ENCODE peak calls at places on chromosomes 4 and X, in nine cellular contexts. D is AG04450; X is upper lobe of right lung; V is dorsolateral prefrontal cortex; L is body of pancreas; Y is CD8-positive, alpha-beta T cell; O is heart left ventricle; U is prostate gland; H is tibial artery. F is an unnamed sample.

GRCh38 chr4:67084801-67085200 is 460.5 kb downstream of the CENPC start:
- DNase-seq in O (no peak), D (no peak), V (no peak), H (no peak), U (no peak), Y (no peak), L (no peak), X (no peak), F (no peak)

GRCh38 chr4:17584502-17585213 is 7.7 kb downstream of the LAP3 start:
- DNase-seq in H (no peak), Y (no peak), X (no peak), V (no peak), D (no peak), L (no peak), U (no peak), O (no peak), F (no peak)

GRCh38 chrX:35351212-35351611 is 408.6 kb downstream of the FAM47B start:
- DNase-seq in X (no peak), U (no peak), Y (no peak), H (no peak), L (no peak), V (no peak), O (no peak), D (no peak), F (no peak)

GRCh38 chrX:44828008-44828605 is 15.7 kb upstream of the DUSP21 start:
- DNase-seq in V (no peak), D (peak; percentile 47), U (no peak), L (no peak), X (no peak), O (no peak), H (no peak), Y (no peak), F (no peak)

GRCh38 chrX:7330971-7331746 is 183.2 kb upstream of the PUDP start:
- DNase-seq in V (no peak), X (no peak), U (no peak), Y (no peak), O (no peak), D (no peak), L (no peak), H (peak; percentile 80), F (no peak)

GRCh38 chr4:85491527-85491926 is 16.6 kb downstream of the ARHGAP24 start:
- DNase-seq in H (no peak), X (no peak), O (no peak), Y (no peak), U (no peak), D (no peak), V (no peak), L (no peak), F (no peak)

GRCh38 chrX:51461053-51462050 is 35.0 kb downstream of the NUDT11 start:
- DNase-seq in X (no peak), D (peak; percentile 2), U (no peak), H (no peak), O (no peak), L (no peak), V (peak; percentile 20), Y (no peak), F (no peak)

GRCh38 chr4:112099701-112100289 is 45.5 kb upstream of the FAM241A start:
- DNase-seq in H (no peak), Y (no peak), V (no peak), U (no peak), X (no peak), L (no peak), D (peak; percentile 42), O (no peak), F (no peak)

GRCh38 chrX:130829526-130830515 is 73.2 kb downstream of the ENOX2 start:
- DNase-seq in V (no peak), U (no peak), O (no peak), L (no peak), Y (no peak), H (no peak), X (no peak), D (no peak), F (no peak)

GRCh38 chr4:75698162-75698962 is 25.2 kb upstream of the G3BP2 start:
- DNase-seq in D (no peak), O (no peak), U (no peak), Y (no peak), V (no peak), X (no peak), H (no peak), L (no peak), F (no peak)

GRCh38 chrX:108892501-108892900 is 156.1 kb upstream of the IRS4 start:
- DNase-seq in L (no peak), X (no peak), H (no peak), Y (no peak), V (no peak), O (no peak), U (no peak), D (no peak), F (no peak)

GRCh38 chr4:40579983-40580382 is 49.7 kb downstream of the RBM47 start:
- DNase-seq in H (no peak), D (peak; percentile 46), L (no peak), X (no peak), V (no peak), O (no peak), Y (no peak), U (no peak), F (no peak)

GRCh38 chr4:40575846-40576245 is 53.8 kb downstream of the RBM47 start:
- DNase-seq in V (no peak), O (no peak), D (no peak), X (no peak), Y (no peak), L (no peak), U (no peak), H (no peak), F (no peak)

GRCh38 chr4:40573593-40574311 is 55.9 kb downstream of the RBM47 start:
- DNase-seq in H (no peak), O (no peak), D (no peak), V (no peak), X (no peak), L (no peak), Y (no peak), U (no peak), F (no peak)

GRCh38 chr4:40577588-40578253 is 51.9 kb downstream of the RBM47 start:
- DNase-seq in Y (no peak), D (no peak), X (no peak), V (no peak), U (no peak), L (no peak), O (no peak), H (no peak), F (no peak)

DNA sequence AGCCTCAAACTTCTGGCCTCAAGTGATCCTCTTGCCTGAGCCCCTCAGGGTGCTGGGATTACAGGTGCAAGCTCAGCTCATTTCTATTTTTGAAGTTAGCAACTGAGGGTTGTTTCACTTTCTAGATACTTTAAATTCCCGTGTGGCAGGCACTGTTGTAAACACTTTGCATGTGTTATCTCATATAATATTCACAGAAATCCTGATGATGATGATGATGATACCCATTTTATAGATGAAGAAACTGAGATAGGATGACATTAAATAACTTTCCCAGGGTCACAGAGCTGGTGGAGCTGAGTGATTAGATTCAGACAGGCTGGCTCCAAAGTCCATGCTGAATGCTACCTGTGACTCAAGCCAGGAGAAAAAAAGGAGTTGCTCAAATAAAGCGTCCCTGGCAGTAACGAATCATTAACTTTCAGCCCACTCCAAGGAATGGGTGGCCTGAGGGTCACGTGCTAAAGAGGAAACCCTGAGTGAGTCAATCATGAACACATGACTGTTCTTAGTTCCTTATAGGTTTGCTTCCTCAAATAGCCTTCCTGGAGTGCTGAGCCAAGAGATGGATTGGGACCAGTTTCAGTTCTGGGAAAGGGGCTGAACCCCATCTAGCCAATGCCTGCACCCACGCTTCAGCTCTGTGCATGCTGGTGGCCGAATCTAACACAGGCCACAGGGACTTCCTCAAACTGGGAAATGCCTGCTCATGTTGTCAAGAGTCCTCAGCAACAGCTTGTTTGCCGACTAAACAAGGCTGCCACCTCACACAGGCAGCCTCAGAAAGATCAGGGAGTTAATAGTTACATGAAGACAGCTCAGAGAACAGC is 52.8 kb downstream of the RBM47 start:
- DNase-seq in L (peak; percentile 90), X (peak; percentile 93), V (no peak), Y (no peak), U (peak; percentile 86), D (peak; percentile 62), H (peak; percentile 86), O (peak; percentile 72), F (peak; percentile 4)
- H3K27ac ChIP-seq in L (peak overlapping the region; percentile 89), X (peak overlapping the region; percentile 86), V (no peak overlapping the region), Y (no peak overlapping the region), U (peak overlapping the region; percentile 85), D (peak overlapping the region; percentile 69), H (peak overlapping the region; percentile 31), O (peak overlapping the region; percentile 28), F (peak overlapping the region; percentile 5)

GRCh38 chrX:153900806-153901752 is 3.4 kb upstream of the AVPR2 start:
- DNase-seq in X (peak; percentile 68), V (no peak), U (no peak), L (peak; percentile 31), O (peak; percentile 54), Y (peak; percentile 40), H (peak; percentile 68), D (peak; percentile 60), F (no peak)
- H3K27ac ChIP-seq in X (no peak overlapping the region), V (no peak overlapping the region), U (no peak overlapping the region), L (no peak overlapping the region), O (no peak overlapping the region), Y (no peak overlapping the region), H (no peak overlapping the region), D (peak overlapping the region; percentile 11), F (no peak overlapping the region)

GRCh38 chr4:79163981-79164490 is 161.8 kb downstream of the NAA11 start:
- DNase-seq in O (no peak), Y (no peak), X (no peak), U (no peak), L (no peak), H (no peak), V (peak; percentile 40), D (no peak), F (no peak)

GRCh38 chr4:79164961-79165610 is 160.8 kb downstream of the NAA11 start:
- DNase-seq in U (no peak), L (no peak), O (no peak), X (no peak), V (no peak), H (no peak), D (no peak), Y (no peak), F (no peak)

DNA sequence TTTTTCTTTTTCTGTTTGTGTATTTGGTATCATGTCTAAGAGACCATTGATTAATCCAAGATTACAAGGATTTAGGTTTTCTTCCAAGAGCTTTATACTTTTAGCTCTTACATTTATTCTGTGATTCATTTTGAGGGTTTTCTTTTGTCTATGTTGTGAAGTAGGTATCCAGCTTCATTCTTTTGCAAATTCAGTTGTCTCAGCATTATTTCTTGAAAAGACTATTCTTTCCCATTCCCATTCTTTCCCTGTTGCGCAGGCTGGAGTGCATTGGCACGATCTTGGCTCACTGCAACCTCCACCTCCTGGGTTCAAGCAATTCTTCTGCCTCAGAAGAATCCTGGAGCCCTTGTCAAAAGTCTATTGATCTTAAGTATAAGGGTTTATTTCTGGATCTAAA is 164.9 kb downstream of the NAA11 start:
- DNase-seq in H (no peak), U (no peak), X (no peak), D (no peak), V (no peak), Y (no peak), L (no peak), O (no peak), F (no peak)
- H3K27ac ChIP-seq in H (no peak overlapping the region), U (no peak overlapping the region), X (no peak overlapping the region), D (no peak overlapping the region), V (no peak overlapping the region), Y (no peak overlapping the region), L (no peak overlapping the region), O (no peak overlapping the region), F (no peak overlapping the region)

DNA sequence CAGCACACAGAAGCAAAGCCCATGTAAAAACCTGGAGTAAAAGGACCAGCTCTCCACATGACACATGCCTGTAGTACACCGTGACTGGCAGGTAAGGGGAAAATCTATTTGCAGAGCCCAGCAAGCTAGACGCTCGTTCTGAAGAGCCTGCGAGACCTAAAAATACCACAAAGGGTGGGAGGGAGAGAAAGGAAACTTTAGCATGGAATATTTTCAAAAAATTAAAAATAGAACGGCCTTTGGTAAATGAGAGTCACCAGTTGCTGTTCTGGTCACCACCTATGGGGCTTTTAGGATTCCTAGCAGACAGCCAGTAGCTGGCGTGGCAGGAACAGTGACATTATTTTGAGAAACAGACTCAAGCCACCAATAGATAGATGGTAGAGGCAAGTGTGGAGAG is 115.5 kb downstream of the MID1IP1 start:
- DNase-seq in D (no peak), L (no peak), O (no peak), X (no peak), H (no peak), V (no peak), U (no peak), Y (no peak), F (no peak)
- H3K27ac ChIP-seq in D (no peak overlapping the region), L (no peak overlapping the region), O (no peak overlapping the region), X (no peak overlapping the region), H (peak overlapping the region; percentile 19), V (no peak overlapping the region), U (no peak overlapping the region), Y (no peak overlapping the region), F (no peak overlapping the region)

F was measured in caudate nucleus.